ENCODE peak calls at places on chromosomes 1 and 21, in six cellular contexts. F, V, O, Y, L and D are unnamed samples.
A peak's percentile ranks its signal among the peaks of the same experiment; 100 is the strongest.

GRCh38 chr1:218344814-218345672 is at the start of gene TGFB2:
- DNase-seq in F (no peak), V (peak; percentile 74), O (no peak), L (no peak), Y (no peak), D (no peak)

GRCh38 chr21:33035147-33035546 is 9.4 kb downstream of the OLIG2 start:
- DNase-seq in Y (no peak), F (no peak), V (no peak), O (no peak), L (no peak), D (no peak)

GRCh38 chr21:37993071-37993470 is 76.8 kb upstream of the KCNJ6 start:
- DNase-seq in L (no peak), V (no peak), O (no peak), F (no peak), Y (no peak), D (no peak)

GRCh38 chr21:39319251-39319756 is 5.9 kb upstream of the BRWD1 start:
- DNase-seq in O (no peak), V (no peak), F (no peak), L (no peak), Y (no peak), D (no peak)

GRCh38 chr21:37904879-37905278 is 11.4 kb downstream of the KCNJ6 start:
- DNase-seq in O (no peak), F (no peak), L (no peak), Y (no peak), V (no peak), D (no peak)

GRCh38 chr1:246785536-246786111 is 61.4 kb downstream of the SCCPDH start:
- DNase-seq in O (no peak), V (no peak), F (no peak), L (no peak), Y (no peak), D (no peak)

GRCh38 chr1:79043506-79043905 is 37.0 kb upstream of the ADGRL4 start:
- DNase-seq in Y (no peak), O (no peak), V (no peak), L (no peak), F (no peak), D (no peak)

GRCh38 chr1:10698726-10699469 is 97.5 kb downstream of the CASZ1 start:
- DNase-seq in Y (no peak), V (no peak), O (no peak), F (no peak), L (no peak), D (no peak)

GRCh38 chr1:205585169-205585834 is 46.5 kb downstream of the ELK4 start:
- DNase-seq in Y (no peak), L (no peak), V (no peak), F (no peak), O (no peak), D (no peak)

GRCh38 chr21:21439761-21440160 is 441.6 kb downstream of the NCAM2 start:
- DNase-seq in V (no peak), L (no peak), F (no peak), O (no peak), Y (no peak), D (no peak)

GRCh38 chr1:98988906-98989603 is 15.6 kb downstream of the PLPPR5 start:
- DNase-seq in V (no peak), Y (peak; percentile 2), F (no peak), L (no peak), O (no peak), D (no peak)

GRCh38 chr1:72535470-72535869 is 253.1 kb upstream of the NEGR1 start:
- DNase-seq in V (no peak), F (no peak), O (no peak), Y (no peak), L (no peak), D (no peak)

GRCh38 chr1:184160942-184161698 is 109.6 kb downstream of the TSEN15 start:
- DNase-seq in O (no peak), Y (peak; percentile 42), L (no peak), F (no peak), V (no peak), D (no peak)

GRCh38 chr21:33801424-33802405 is 113.9 kb downstream of the ATP5PO start:
- DNase-seq in V (no peak), O (no peak), F (no peak), L (peak; percentile 1), Y (no peak), D (no peak)

GRCh38 chr1:73180661-73181540 is 898.6 kb upstream of the NEGR1 start:
- DNase-seq in L (no peak), Y (no peak), O (no peak), V (no peak), F (no peak), D (no peak)

GRCh38 chr1:94865369-94865768 is 45.2 kb downstream of the SLC44A3 start:
- DNase-seq in V (no peak), Y (no peak), O (no peak), L (no peak), F (no peak), D (no peak)

GRCh38 chr21:46285206-46285661 is at the start of gene MCM3AP:
- DNase-seq in L (no peak), O (no peak), F (no peak), Y (no peak), V (no peak), D (no peak)

GRCh38 chr1:88530246-88530645 is 153.8 kb upstream of the PKN2 start:
- DNase-seq in V (no peak), Y (no peak), F (no peak), L (no peak), O (no peak), D (no peak)

GRCh38 chr1:159879977-159880376 is 17.5 kb upstream of the VSIG8 start:
- DNase-seq in V (no peak), O (no peak), Y (no peak), L (no peak), F (no peak), D (no peak)

GRCh38 chr1:154326546-154327465 is 1.5 kb downstream of the ATP8B2 start:
- DNase-seq in F (no peak), O (no peak), L (no peak), V (peak; percentile 77), Y (no peak), D (no peak)

GRCh38 chr1:203858055-203858454 is 3.3 kb upstream of the SNRPE start:
- DNase-seq in L (no peak), V (no peak), F (no peak), O (no peak), Y (no peak), D (no peak)

GRCh38 chr1:43545686-43546387 is 15.2 kb downstream of the PTPRF start:
- DNase-seq in F (no peak), Y (no peak), L (peak; percentile 98), O (no peak), V (peak; percentile 71), D (no peak)
- TF ChIP-seq TAF1 in F (no peak), Y (no peak), L (no peak), O (no peak), V (no peak), D (no peak)

DNA sequence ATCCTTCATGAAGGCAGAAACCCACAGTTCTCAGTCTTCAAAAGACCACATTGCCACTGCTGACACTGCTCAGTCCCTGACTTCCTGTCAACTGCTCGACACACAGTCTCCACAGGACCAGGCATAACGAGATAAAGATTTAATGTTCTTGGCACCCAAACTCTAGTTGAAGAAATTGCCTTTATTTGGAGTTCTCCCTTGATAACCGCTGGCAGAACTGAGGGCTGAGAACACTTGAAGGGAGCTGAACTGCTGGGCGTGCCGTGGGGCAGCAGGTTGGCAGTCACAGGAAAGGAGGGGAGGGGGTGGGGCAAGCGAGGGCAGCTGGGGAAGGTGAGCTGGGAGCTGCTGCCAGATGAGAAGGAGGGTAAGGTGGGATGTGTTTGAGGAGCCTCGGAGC is 15.9 kb downstream of the HENMT1 start:
- DNase-seq in F (no peak), L (no peak), Y (no peak), O (no peak), V (no peak), D (no peak)
- TF ChIP-seq POLR2A in F (no peak), L (no peak), Y (no peak), O (no peak), V (no peak), D (no peak)

GRCh38 chr1:164891615-164892014 is 332.6 kb downstream of the PBX1 start:
- DNase-seq in Y (no peak), L (no peak), O (no peak), F (no peak), V (no peak), D (no peak)
- TF ChIP-seq TAF1 in Y (no peak), L (no peak), O (no peak), F (no peak), V (no peak), D (no peak)

GRCh38 chr1:28172690-28173150 is 3.8 kb downstream of the PTAFR start:
- DNase-seq in F (peak; percentile 48), Y (peak; percentile 98), V (peak; percentile 32), O (no peak), L (peak; percentile 41), D (no peak)
- TF ChIP-seq POLR2A in F (no peak), Y (peak; percentile 21), V (no peak), O (no peak), L (no peak), D (no peak)

GRCh38 chr1:22229374-22229773 is 86.5 kb upstream of the WNT4 start:
- DNase-seq in O (no peak), Y (no peak), F (no peak), V (no peak), L (no peak), D (no peak)
- TF ChIP-seq TAF1 in O (no peak), Y (no peak), F (no peak), V (no peak), L (no peak), D (no peak)

GRCh38 chr1:240148333-240148732 is 56.6 kb downstream of the FMN2 start:
- DNase-seq in O (no peak), V (no peak), F (no peak), L (no peak), Y (no peak), D (no peak)

GRCh38 chr1:240152611-240153297 is 61.1 kb downstream of the FMN2 start:
- DNase-seq in V (no peak), Y (no peak), F (no peak), L (no peak), O (no peak), D (no peak)

GRCh38 chr1:240149488-240150094 is 57.9 kb downstream of the FMN2 start:
- DNase-seq in F (no peak), L (peak; percentile 17), O (no peak), Y (no peak), V (peak; percentile 34), D (no peak)

GRCh38 chr1:240155605-240156004 is 63.9 kb downstream of the FMN2 start:
- DNase-seq in O (no peak), L (no peak), Y (no peak), V (no peak), F (no peak), D (no peak)

DNA sequence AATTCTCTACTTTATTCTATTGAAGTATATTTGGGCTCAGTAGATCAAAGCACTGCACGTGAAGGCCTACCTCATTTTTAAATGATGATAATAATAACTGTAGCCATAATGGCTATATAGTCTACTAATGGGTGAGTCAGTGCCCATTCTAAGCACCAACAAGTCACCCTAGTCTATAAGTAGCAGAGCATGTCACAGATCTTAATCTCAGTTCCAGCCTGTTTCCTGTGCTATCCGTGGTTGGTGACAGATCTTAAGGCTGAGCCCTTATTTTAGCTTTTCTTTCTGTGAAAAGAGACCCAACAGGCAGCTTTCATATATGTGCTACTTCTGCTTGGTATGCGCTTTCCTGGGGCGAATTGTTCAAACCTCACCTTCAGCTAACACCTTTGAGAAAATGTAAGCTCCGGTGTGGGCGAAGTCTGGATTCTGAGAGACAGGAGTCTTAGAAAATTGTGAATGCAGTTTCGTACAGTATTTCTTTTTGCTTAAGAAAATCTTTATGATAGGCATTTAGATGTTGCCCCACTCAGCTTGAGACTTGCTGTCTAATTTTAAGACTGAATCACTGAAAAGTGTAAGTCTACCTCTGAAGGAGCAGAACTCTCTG is 59.5 kb downstream of the FMN2 start:
- DNase-seq in V (no peak), L (no peak), O (no peak), F (no peak), Y (no peak), D (no peak)
- TF ChIP-seq POLR2A in V (no peak), L (no peak), O (no peak), F (no peak), Y (no peak), D (no peak)